ENCODE peak calls at places on chromosomes 5 and 9, in six cellular contexts. One of them, this sample, is unnamed.

GRCh38 chr9:70749066-70749465 is 334.6 kb upstream of the KLF9 start:
- DNase-seq in H9: no peak
- DNase-seq in trophoblast cell: no peak
- DNase-seq in neuronal stem cell: no peak
- DNase-seq in IMR-90: no peak
- DNase-seq in H1: no peak
- DNase-seq in this sample: no peak

GRCh38 chr5:145775893-145776444 is 59.2 kb downstream of the PRELID2 start:
- DNase-seq in H9: no peak
- DNase-seq in IMR-90: peak; percentile 91
- DNase-seq in neuronal stem cell: no peak
- DNase-seq in H1: no peak
- DNase-seq in trophoblast cell: peak; percentile 88
- DNase-seq in this sample: peak; percentile 89

GRCh38 chr5:134371834-134372340 is 518 bp downstream of the UBE2B start:
- DNase-seq in H1: peak; percentile 84
- DNase-seq in IMR-90: peak; percentile 26
- DNase-seq in H9: peak; percentile 77
- DNase-seq in trophoblast cell: peak; percentile 54
- DNase-seq in neuronal stem cell: peak; percentile 65
- DNase-seq in this sample: peak; percentile 72

GRCh38 chr5:172854451-172854871 is 20.4 kb downstream of the ERGIC1 start:
- DNase-seq in neuronal stem cell: no peak
- DNase-seq in trophoblast cell: no peak
- DNase-seq in H1: no peak
- DNase-seq in H9: no peak
- DNase-seq in IMR-90: peak; percentile 63
- DNase-seq in this sample: peak; percentile 55

GRCh38 chr9:78261403-78262001 is 25.6 kb downstream of the CEP78 start:
- DNase-seq in H1: no peak
- DNase-seq in neuronal stem cell: no peak
- DNase-seq in IMR-90: peak; percentile 55
- DNase-seq in H9: no peak
- DNase-seq in trophoblast cell: peak; percentile 63
- DNase-seq in this sample: peak; percentile 43

GRCh38 chr9:108551030-108551964 is 304.5 kb downstream of the ACTL7B start:
- DNase-seq in H1: no peak
- DNase-seq in H9: no peak
- DNase-seq in neuronal stem cell: no peak
- DNase-seq in trophoblast cell: peak; percentile 48
- DNase-seq in IMR-90: peak; percentile 96
- DNase-seq in this sample: peak; percentile 83

GRCh38 chr5:167869125-167869524 is 422.3 kb upstream of the WWC1 start:
- DNase-seq in neuronal stem cell: no peak
- DNase-seq in H1: no peak
- DNase-seq in H9: no peak
- DNase-seq in trophoblast cell: no peak
- DNase-seq in IMR-90: no peak
- DNase-seq in this sample: no peak

GRCh38 chr5:9782806-9783560 is 152.8 kb upstream of the TAS2R1 start:
- DNase-seq in H9: no peak
- DNase-seq in IMR-90: peak; percentile 91
- DNase-seq in neuronal stem cell: no peak
- DNase-seq in H1: no peak
- DNase-seq in trophoblast cell: no peak
- DNase-seq in this sample: peak; percentile 92

GRCh38 chr9:4116091-4116581 is 183.7 kb downstream of the GLIS3 start:
- DNase-seq in H1: no peak
- DNase-seq in neuronal stem cell: no peak
- DNase-seq in IMR-90: peak; percentile 58
- DNase-seq in H9: no peak
- DNase-seq in trophoblast cell: peak; percentile 88
- DNase-seq in this sample: no peak

GRCh38 chr5:174292348-174292747 is 246.8 kb downstream of the NSG2 start:
- DNase-seq in IMR-90: no peak
- DNase-seq in H9: peak; percentile 3
- DNase-seq in H1: peak; percentile 31
- DNase-seq in neuronal stem cell: no peak
- DNase-seq in trophoblast cell: no peak
- DNase-seq in this sample: no peak

GRCh38 chr9:83596899-83597504 is 25.9 kb upstream of the IDNK start:
- DNase-seq in H9: peak; percentile 74
- DNase-seq in IMR-90: no peak
- DNase-seq in neuronal stem cell: peak; percentile 66
- DNase-seq in trophoblast cell: peak; percentile 61
- DNase-seq in H1: peak; percentile 87
- DNase-seq in this sample: peak; percentile 21

GRCh38 chr5:79193643-79194042 is 42.3 kb upstream of the JMY start:
- DNase-seq in trophoblast cell: peak; percentile 89
- DNase-seq in IMR-90: peak; percentile 16
- DNase-seq in H9: no peak
- DNase-seq in neuronal stem cell: no peak
- DNase-seq in H1: no peak
- DNase-seq in this sample: no peak

GRCh38 chr5:96683392-96683791 is 21.2 kb downstream of the CAST start:
- DNase-seq in trophoblast cell: no peak
- DNase-seq in IMR-90: no peak
- DNase-seq in H9: no peak
- DNase-seq in H1: no peak
- DNase-seq in neuronal stem cell: no peak
- DNase-seq in this sample: no peak

GRCh38 chr5:33662721-33663435 is 222.1 kb downstream of the TARS1 start:
- DNase-seq in neuronal stem cell: no peak
- DNase-seq in trophoblast cell: no peak
- DNase-seq in IMR-90: peak; percentile 76
- DNase-seq in H9: no peak
- DNase-seq in H1: no peak
- DNase-seq in this sample: no peak

GRCh38 chr5:116442095-116442534 is 132.5 kb downstream of the SEMA6A start:
- DNase-seq in trophoblast cell: no peak
- DNase-seq in H9: peak; percentile 66
- DNase-seq in neuronal stem cell: no peak
- DNase-seq in IMR-90: peak; percentile 7
- DNase-seq in H1: no peak
- DNase-seq in this sample: no peak

GRCh38 chr5:165393839-165394238 is 1888.4 kb downstream of the MAT2B start:
- DNase-seq in neuronal stem cell: no peak
- DNase-seq in IMR-90: no peak
- DNase-seq in H1: no peak
- DNase-seq in trophoblast cell: no peak
- DNase-seq in H9: no peak
- DNase-seq in this sample: no peak

GRCh38 chr9:133881671-133882381 is 110.3 kb downstream of the VAV2 start:
- DNase-seq in H1: no peak
- DNase-seq in IMR-90: no peak
- DNase-seq in neuronal stem cell: no peak
- DNase-seq in H9: no peak
- DNase-seq in trophoblast cell: peak; percentile 74
- DNase-seq in this sample: no peak

GRCh38 chr9:123927625-123928308 is 2.2 kb downstream of the DENND1A start:
- DNase-seq in H9: no peak
- DNase-seq in H1: no peak
- DNase-seq in IMR-90: peak; percentile 55
- DNase-seq in neuronal stem cell: no peak
- DNase-seq in trophoblast cell: peak; percentile 84
- DNase-seq in this sample: peak; percentile 77

GRCh38 chr5:119792154-119792799 is 162.9 kb downstream of the FAM170A start:
- DNase-seq in IMR-90: no peak
- DNase-seq in H1: no peak
- DNase-seq in neuronal stem cell: no peak
- DNase-seq in trophoblast cell: no peak
- DNase-seq in H9: no peak
- DNase-seq in this sample: peak; percentile 58

GRCh38 chr5:147956842-147957223 is 50.5 kb upstream of the C5orf46 start:
- DNase-seq in H1: no peak
- DNase-seq in trophoblast cell: no peak
- DNase-seq in IMR-90: no peak
- DNase-seq in neuronal stem cell: no peak
- DNase-seq in H9: no peak
- DNase-seq in this sample: no peak

GRCh38 chr5:132496631-132497487 is 6.3 kb upstream of the IRF1 start:
- DNase-seq in H1: peak; percentile 92
- DNase-seq in trophoblast cell: peak; percentile 83
- DNase-seq in IMR-90: peak; percentile 87
- DNase-seq in neuronal stem cell: peak; percentile 63
- DNase-seq in H9: peak; percentile 93
- DNase-seq in this sample: peak; percentile 95

GRCh38 chr9:130029223-130029583 is 13.8 kb downstream of the FNBP1 start:
- DNase-seq in trophoblast cell: no peak
- DNase-seq in H1: no peak
- DNase-seq in IMR-90: no peak
- DNase-seq in neuronal stem cell: no peak
- DNase-seq in H9: no peak
- DNase-seq in this sample: no peak

GRCh38 chr5:95861858-95862561 is 39.5 kb upstream of the GLRX start:
- DNase-seq in trophoblast cell: peak; percentile 83
- DNase-seq in H1: no peak
- DNase-seq in IMR-90: peak; percentile 60
- DNase-seq in H9: no peak
- DNase-seq in neuronal stem cell: no peak
- DNase-seq in this sample: peak; percentile 86

GRCh38 chr9:136840877-136841645 is 1.2 kb upstream of the AJM1 start:
- DNase-seq in IMR-90: peak; percentile 62
- DNase-seq in H1: peak; percentile 70
- DNase-seq in H9: peak; percentile 57
- DNase-seq in neuronal stem cell: no peak
- DNase-seq in trophoblast cell: no peak
- DNase-seq in this sample: peak; percentile 79

GRCh38 chr5:126808619-126809018 is 31.7 kb downstream of the LMNB1 start:
- DNase-seq in trophoblast cell: peak; percentile 78
- DNase-seq in neuronal stem cell: peak; percentile 4
- DNase-seq in H9: no peak
- DNase-seq in IMR-90: peak; percentile 50
- DNase-seq in H1: no peak
- DNase-seq in this sample: peak; percentile 68

GRCh38 chr9:125544988-125545651 is 161.9 kb downstream of the MAPKAP1 start:
- DNase-seq in H9: no peak
- DNase-seq in trophoblast cell: no peak
- DNase-seq in neuronal stem cell: no peak
- DNase-seq in IMR-90: peak; percentile 89
- DNase-seq in H1: no peak
- DNase-seq in this sample: no peak

GRCh38 chr5:77224672-77225355 is 14.3 kb downstream of the PDE8B start:
- DNase-seq in trophoblast cell: peak; percentile 68
- DNase-seq in neuronal stem cell: no peak
- DNase-seq in H9: no peak
- DNase-seq in H1: no peak
- DNase-seq in IMR-90: peak; percentile 68
- DNase-seq in this sample: peak; percentile 93

GRCh38 chr5:76413746-76414145 is 10.7 kb downstream of the IQGAP2 start:
- DNase-seq in H9: no peak
- DNase-seq in neuronal stem cell: no peak
- DNase-seq in trophoblast cell: no peak
- DNase-seq in IMR-90: no peak
- DNase-seq in H1: no peak
- DNase-seq in this sample: no peak

GRCh38 chr9:121840838-121841760 is 189.7 kb downstream of the DAB2IP start:
- DNase-seq in H9: no peak
- DNase-seq in IMR-90: no peak
- DNase-seq in H1: peak; percentile 38
- DNase-seq in trophoblast cell: no peak
- DNase-seq in neuronal stem cell: no peak
- DNase-seq in this sample: peak; percentile 31

GRCh38 chr9:114370251-114370984 is 17.4 kb downstream of the AKNA start:
- DNase-seq in IMR-90: no peak
- DNase-seq in neuronal stem cell: no peak
- DNase-seq in trophoblast cell: no peak
- DNase-seq in H1: peak; percentile 64
- DNase-seq in H9: peak; percentile 74
- DNase-seq in this sample: no peak
- H3K14ac ChIP-seq in IMR-90: no peak overlapping the region
- H3K14ac ChIP-seq in neuronal stem cell: no peak overlapping the region
- H3K14ac ChIP-seq in trophoblast cell: no peak overlapping the region
- H3K14ac ChIP-seq in H1: no peak overlapping the region
- H3K14ac ChIP-seq in H9: peak overlapping the region; percentile 27
- H3K14ac ChIP-seq in this sample: no peak overlapping the region

DNA sequence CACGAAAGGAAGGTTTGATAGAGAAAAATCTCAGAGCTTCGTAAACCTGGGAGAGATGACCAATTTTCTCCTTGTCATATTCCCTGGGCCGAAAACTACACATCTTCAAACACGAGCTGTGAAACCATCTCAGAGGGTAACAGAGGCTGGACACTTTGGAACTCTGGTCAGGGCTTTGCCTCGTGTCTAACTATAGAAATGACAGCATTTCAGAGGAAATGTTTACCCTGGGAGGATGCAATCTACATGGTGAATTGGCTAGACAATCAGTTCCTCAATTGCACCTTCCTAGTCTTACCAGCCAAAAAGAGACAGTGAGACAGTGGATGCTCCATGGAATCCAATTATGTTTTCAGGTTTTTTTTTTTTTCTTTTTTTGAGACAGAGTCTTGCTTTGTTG is 108.6 kb upstream of the PPP1R2B start:
- DNase-seq in IMR-90: no peak
- DNase-seq in H1: no peak
- DNase-seq in neuronal stem cell: no peak
- DNase-seq in trophoblast cell: no peak
- DNase-seq in H9: no peak
- DNase-seq in this sample: no peak
- H3K23ac ChIP-seq in IMR-90: no peak overlapping the region
- H3K23ac ChIP-seq in H1: no peak overlapping the region
- H3K23ac ChIP-seq in neuronal stem cell: no peak overlapping the region
- H3K23ac ChIP-seq in trophoblast cell: no peak overlapping the region
- H3K23ac ChIP-seq in H9: no peak overlapping the region
- H3K23ac ChIP-seq in this sample: no peak overlapping the region

GRCh38 chr5:178203670-178204204 is 596 bp upstream of the HNRNPAB start:
- DNase-seq in H9: no peak
- DNase-seq in trophoblast cell: no peak
- DNase-seq in IMR-90: no peak
- DNase-seq in H1: no peak
- DNase-seq in neuronal stem cell: no peak
- DNase-seq in this sample: no peak
- H3K14ac ChIP-seq in H9: peak overlapping the region; percentile 86
- H3K14ac ChIP-seq in trophoblast cell: peak overlapping the region; percentile 25
- H3K14ac ChIP-seq in IMR-90: peak overlapping the region; percentile 91
- H3K14ac ChIP-seq in H1: peak overlapping the region; percentile 55
- H3K14ac ChIP-seq in neuronal stem cell: no peak overlapping the region
- H3K14ac ChIP-seq in this sample: peak overlapping the region; percentile 64

GRCh38 chr9:35792044-35792813 is 838 bp downstream of the NPR2 start:
- DNase-seq in trophoblast cell: no peak
- DNase-seq in neuronal stem cell: no peak
- DNase-seq in H9: no peak
- DNase-seq in IMR-90: no peak
- DNase-seq in H1: no peak
- DNase-seq in this sample: no peak
- H3K23ac ChIP-seq in trophoblast cell: no peak overlapping the region
- H3K23ac ChIP-seq in neuronal stem cell: peak overlapping the region; percentile 80
- H3K23ac ChIP-seq in H9: no peak overlapping the region
- H3K23ac ChIP-seq in IMR-90: peak overlapping the region; percentile 91
- H3K23ac ChIP-seq in H1: no peak overlapping the region
- H3K23ac ChIP-seq in this sample: no peak overlapping the region

GRCh38 chr5:44887722-44888121 is 79.0 kb downstream of the MRPS30 start:
- DNase-seq in trophoblast cell: no peak
- DNase-seq in neuronal stem cell: no peak
- DNase-seq in H1: no peak
- DNase-seq in H9: no peak
- DNase-seq in IMR-90: no peak
- DNase-seq in this sample: no peak
- H3K14ac ChIP-seq in trophoblast cell: no peak overlapping the region
- H3K14ac ChIP-seq in neuronal stem cell: no peak overlapping the region
- H3K14ac ChIP-seq in H1: no peak overlapping the region
- H3K14ac ChIP-seq in H9: no peak overlapping the region
- H3K14ac ChIP-seq in IMR-90: no peak overlapping the region
- H3K14ac ChIP-seq in this sample: no peak overlapping the region

This sample was measured in mesenchymal stem cell.